ENCODE peak calls at places on chromosome 9, in eight cellular contexts. V is stomach, W is H1, R is K562, N is tibial nerve, O is A549, E is transverse colon, H is suprapubic skin. Y is an unnamed sample.

GRCh38 chr9:5448016-5448415 is 2.3 kb upstream of the CD274 start:
- DNase-seq in V (no peak), W (no peak), R (no peak), N (no peak), O (no peak), E (no peak), H (no peak), Y (no peak)

GRCh38 chr9:83538890-83539238 is 663 bp upstream of the FRMD3 start:
- DNase-seq in V (no peak), W (no peak), R (no peak), N (no peak), O (no peak), E (no peak), H (no peak), Y (no peak)

GRCh38 chr9:125436613-125437443 is 175.2 kb downstream of the GAPVD1 start:
- DNase-seq in V (no peak), W (no peak), R (no peak), N (no peak), O (no peak), E (no peak), H (peak), Y (peak)

GRCh38 chr9:36762958-36763357 is 190.3 kb downstream of the MELK start:
- DNase-seq in V (no peak), W (no peak), R (no peak), N (no peak), O (no peak), E (no peak), H (no peak), Y (no peak)

GRCh38 chr9:94772654-94773303 is 46.3 kb downstream of the AOPEP start:
- DNase-seq in V (no peak), W (no peak), R (no peak), N (no peak), O (no peak), E (no peak), H (no peak), Y (no peak)

GRCh38 chr9:133113928-133114351 is 7.1 kb downstream of the RALGDS start:
- DNase-seq in V (no peak), W (no peak), R (no peak), N (no peak), O (no peak), E (no peak), H (no peak), Y (no peak)

GRCh38 chr9:76255781-76256455 is 138.3 kb downstream of the RFK start:
- DNase-seq in V (peak), W (no peak), R (no peak), N (peak), O (peak), E (peak), H (no peak), Y (peak)

GRCh38 chr9:91185193-91185886 is 176.4 kb downstream of the AUH start:
- DNase-seq in V (peak), W (peak), R (no peak), N (no peak), O (no peak), E (no peak), H (peak), Y (no peak)

GRCh38 chr9:136578915-136579637 is 33.2 kb upstream of the NOTCH1 start:
- DNase-seq in V (no peak), W (no peak), R (peak), N (no peak), O (peak), E (no peak), H (no peak), Y (peak)

GRCh38 chr9:7209051-7209450 is 451.3 kb downstream of the KDM4C start:
- DNase-seq in V (no peak), W (no peak), R (no peak), N (no peak), O (no peak), E (no peak), H (no peak), Y (no peak)

GRCh38 chr9:128724744-128725211 is 851 bp upstream of the ZDHHC12 start:
- DNase-seq in V (peak), W (peak), R (peak), N (peak), O (peak), E (peak), H (no peak), Y (no peak)

GRCh38 chr9:121878208-121878835 is 214.8 kb downstream of the TTLL11 start:
- DNase-seq in V (no peak), W (no peak), R (no peak), N (no peak), O (no peak), E (no peak), H (no peak), Y (no peak)

GRCh38 chr9:91302831-91303230 is 58.9 kb downstream of the AUH start:
- DNase-seq in V (no peak), W (no peak), R (no peak), N (no peak), O (peak), E (no peak), H (no peak), Y (no peak)

GRCh38 chr9:131731237-131731995 is 8.5 kb downstream of the RAPGEF1 start:
- DNase-seq in V (no peak), W (no peak), R (no peak), N (no peak), O (no peak), E (no peak), H (no peak), Y (no peak)

GRCh38 chr9:38158628-38159027 is 89.6 kb upstream of the SHB start:
- DNase-seq in V (no peak), W (no peak), R (no peak), N (no peak), O (no peak), E (no peak), H (no peak), Y (no peak)

GRCh38 chr9:38162332-38162985 is 93.4 kb upstream of the SHB start:
- DNase-seq in V (no peak), W (no peak), R (no peak), N (peak), O (no peak), E (no peak), H (no peak), Y (no peak)

GRCh38 chr9:38163518-38163917 is 94.5 kb upstream of the SHB start:
- DNase-seq in V (no peak), W (peak), R (no peak), N (no peak), O (no peak), E (no peak), H (no peak), Y (no peak)

GRCh38 chr9:38159599-38159998 is 90.6 kb upstream of the SHB start:
- DNase-seq in V (no peak), W (no peak), R (no peak), N (no peak), O (no peak), E (no peak), H (no peak), Y (no peak)

GRCh38 chr9:38160613-38161215 is 91.7 kb upstream of the SHB start:
- DNase-seq in V (peak), W (peak), R (peak), N (peak), O (peak), E (peak), H (no peak), Y (peak)
- TF ChIP-seq EP300 in V (no peak), W (no peak), R (no peak), N (no peak), O (no peak), E (no peak), H (no peak), Y (no peak)

GRCh38 chr9:13480688-13481087 is 201.2 kb upstream of the MPDZ start:
- DNase-seq in V (no peak), W (no peak), R (no peak), N (no peak), O (no peak), E (no peak), H (no peak), Y (no peak)
- TF ChIP-seq EP300 in V (no peak), W (no peak), R (no peak), N (no peak), O (no peak), E (no peak), H (no peak), Y (no peak)

DNA sequence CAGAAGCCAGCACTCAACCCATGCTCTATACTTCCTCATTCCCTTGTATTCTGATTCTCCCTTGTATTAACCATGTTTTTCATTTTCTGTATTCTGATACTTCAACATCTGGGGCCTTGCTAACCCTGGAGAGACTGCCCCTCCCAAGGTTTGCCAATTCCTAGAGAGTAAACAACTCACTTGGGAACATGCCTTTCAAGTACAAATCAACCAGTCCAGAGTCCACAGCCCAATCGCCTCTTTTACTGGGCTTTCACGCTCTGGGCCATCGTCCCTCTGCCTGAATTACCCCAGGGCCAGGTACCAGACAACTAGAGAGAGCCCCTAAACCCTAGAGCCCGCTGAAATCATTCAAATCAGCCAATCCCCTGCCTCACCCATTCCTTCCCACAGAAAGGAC is 333.5 kb upstream of the PUM3 start:
- DNase-seq in V (no peak), W (no peak), R (no peak), N (no peak), O (no peak), E (peak), H (no peak), Y (no peak)
- TF ChIP-seq EP300 in V (no peak), W (no peak), R (no peak), N (no peak), O (no peak), E (no peak), H (no peak), Y (no peak)

GRCh38 chr9:123423036-123423640 is 67.1 kb downstream of the CRB2 start:
- DNase-seq in V (no peak), W (no peak), R (no peak), N (no peak), O (no peak), E (no peak), H (no peak), Y (no peak)

GRCh38 chr9:123425261-123425821 is 69.3 kb downstream of the CRB2 start:
- DNase-seq in V (peak), W (no peak), R (no peak), N (no peak), O (no peak), E (no peak), H (no peak), Y (no peak)

GRCh38 chr9:123424552-123425225 is 68.7 kb downstream of the CRB2 start:
- DNase-seq in V (no peak), W (no peak), R (no peak), N (no peak), O (no peak), E (no peak), H (no peak), Y (no peak)

GRCh38 chr9:123422593-123422992 is 66.6 kb downstream of the CRB2 start:
- DNase-seq in V (no peak), W (no peak), R (no peak), N (no peak), O (no peak), E (no peak), H (no peak), Y (peak)

DNA sequence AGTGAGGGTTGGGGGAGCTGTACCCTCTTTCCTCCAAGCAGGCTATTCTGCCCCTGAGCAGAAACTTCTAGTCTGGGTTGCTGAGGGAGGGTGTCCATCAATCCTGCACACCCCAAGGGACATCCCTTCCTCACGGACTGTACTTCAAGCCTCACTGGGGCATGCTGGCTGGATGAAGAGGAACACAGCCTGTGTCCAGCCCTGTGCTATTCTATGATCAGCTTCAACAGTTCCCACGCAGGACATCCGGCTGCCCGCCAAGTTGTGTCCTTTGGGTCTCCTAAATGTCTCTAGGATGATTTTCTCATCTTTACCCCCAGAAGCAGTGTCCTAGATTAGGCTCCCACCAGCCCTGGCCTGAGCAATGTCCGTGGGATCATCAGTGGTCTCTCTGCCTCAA is 68.1 kb downstream of the CRB2 start:
- DNase-seq in V (no peak), W (no peak), R (no peak), N (no peak), O (no peak), E (no peak), H (no peak), Y (no peak)
- TF ChIP-seq EP300 in V (no peak), W (no peak), R (no peak), N (no peak), O (no peak), E (no peak), H (no peak), Y (no peak)

DNA sequence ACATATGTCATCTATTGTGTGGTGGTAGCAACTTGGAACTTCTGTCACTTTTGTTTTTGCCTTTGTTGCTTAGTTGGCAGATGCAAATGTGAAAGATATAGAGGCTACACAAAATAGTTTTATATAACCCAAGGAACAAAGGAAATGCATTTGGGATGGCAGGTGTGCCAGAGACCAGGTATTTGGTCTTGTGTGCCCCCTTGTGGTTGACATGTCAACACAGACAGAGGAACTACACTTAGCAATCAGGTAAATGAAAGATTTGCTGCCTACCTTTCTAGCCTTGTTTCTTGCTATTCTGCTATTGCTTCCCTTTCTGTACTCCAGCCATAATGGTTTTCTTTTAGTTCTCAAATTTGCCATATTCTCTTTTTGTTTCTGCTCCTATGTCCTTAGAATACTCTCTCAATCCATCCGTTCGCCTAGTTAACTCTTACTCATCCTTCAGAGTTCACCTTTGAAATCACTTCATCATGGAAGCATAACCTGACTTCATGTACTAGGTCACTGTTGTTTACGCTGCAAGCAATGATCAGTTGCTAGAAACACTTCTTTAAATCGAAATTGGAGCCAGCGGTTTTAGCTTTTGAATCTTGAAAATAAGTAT is 119.5 kb downstream of the TRPM3 start:
- DNase-seq in V (peak), W (no peak), R (peak), N (no peak), O (peak), E (peak), H (no peak), Y (no peak)
- TF ChIP-seq EP300 in V (no peak), W (no peak), R (no peak), N (no peak), O (no peak), E (no peak), H (no peak), Y (no peak)

GRCh38 chr9:134597041-134597913 is 44.3 kb upstream of the COL5A1 start:
- DNase-seq in V (no peak), W (no peak), R (no peak), N (peak), O (peak), E (no peak), H (peak), Y (no peak)

GRCh38 chr9:134600836-134601638 is 40.6 kb upstream of the COL5A1 start:
- DNase-seq in V (no peak), W (no peak), R (no peak), N (peak), O (no peak), E (no peak), H (peak), Y (no peak)

GRCh38 chr9:134597957-134598883 is 43.4 kb upstream of the COL5A1 start:
- DNase-seq in V (no peak), W (no peak), R (no peak), N (peak), O (no peak), E (no peak), H (no peak), Y (no peak)

GRCh38 chr9:134600431-134600830 is 41.2 kb upstream of the COL5A1 start:
- DNase-seq in V (no peak), W (no peak), R (no peak), N (peak), O (no peak), E (no peak), H (no peak), Y (no peak)

DNA sequence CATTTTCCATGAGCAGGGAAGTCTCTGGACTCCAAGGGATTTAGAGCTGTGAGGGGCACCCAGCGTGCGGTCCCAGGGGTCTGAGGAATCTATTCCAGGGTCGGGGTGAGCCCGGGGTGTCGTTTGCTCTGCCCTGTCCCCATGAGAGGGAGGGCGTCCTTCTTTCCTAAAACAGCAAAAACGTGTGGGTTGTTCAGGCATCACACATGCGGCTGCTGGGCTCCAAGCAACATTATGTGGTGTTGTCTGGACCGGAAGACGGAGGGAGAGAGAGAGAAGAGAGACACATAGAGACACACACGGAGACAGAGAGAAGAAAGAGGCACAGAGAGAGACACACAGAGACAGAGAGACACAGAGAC is 42.7 kb upstream of the COL5A1 start:
- DNase-seq in V (no peak), W (no peak), R (no peak), N (peak), O (no peak), E (no peak), H (no peak), Y (no peak)
- TF ChIP-seq EP300 in V (no peak), W (no peak), R (no peak), N (no peak), O (no peak), E (no peak), H (no peak), Y (no peak)

Y was measured in upper lobe of left lung.